ENCODE peak calls at places on chromosomes 13 and 19, in five cellular contexts. One of them, this sample, is unnamed.

GRCh38 chr13:34522818-34523217 is 419.3 kb upstream of the NBEA start:
- DNase-seq in brain microvascular endothelial cell: no peak
- DNase-seq in CD8-positive, alpha-beta memory T cell: no peak
- DNase-seq in nephron progenitor cell: no peak
- DNase-seq in Daoy: no peak
- DNase-seq in this sample: no peak

GRCh38 chr13:49606747-49607648 is 21.3 kb upstream of the ARL11 start:
- DNase-seq in brain microvascular endothelial cell: peak; percentile 88
- DNase-seq in CD8-positive, alpha-beta memory T cell: peak; percentile 71
- DNase-seq in nephron progenitor cell: peak; percentile 75
- DNase-seq in Daoy: peak; percentile 84
- DNase-seq in this sample: peak; percentile 81

GRCh38 chr13:34017231-34017630 is 199.3 kb downstream of the RFC3 start:
- DNase-seq in brain microvascular endothelial cell: no peak
- DNase-seq in CD8-positive, alpha-beta memory T cell: no peak
- DNase-seq in nephron progenitor cell: no peak
- DNase-seq in Daoy: no peak
- DNase-seq in this sample: no peak

GRCh38 chr13:79197933-79198332 is 208.1 kb downstream of the RBM26 start:
- DNase-seq in brain microvascular endothelial cell: no peak
- DNase-seq in CD8-positive, alpha-beta memory T cell: no peak
- DNase-seq in nephron progenitor cell: no peak
- DNase-seq in Daoy: no peak
- DNase-seq in this sample: no peak

GRCh38 chr13:38398810-38399493 is 49.3 kb downstream of the UFM1 start:
- DNase-seq in brain microvascular endothelial cell: peak; percentile 22
- DNase-seq in CD8-positive, alpha-beta memory T cell: no peak
- DNase-seq in nephron progenitor cell: no peak
- DNase-seq in Daoy: no peak
- DNase-seq in this sample: no peak

GRCh38 chr19:1286451-1286858 is 782 bp downstream of the EFNA2 start:
- DNase-seq in brain microvascular endothelial cell: no peak
- DNase-seq in CD8-positive, alpha-beta memory T cell: no peak
- DNase-seq in nephron progenitor cell: no peak
- DNase-seq in Daoy: no peak
- DNase-seq in this sample: no peak

GRCh38 chr13:95479706-95480105 is 72.8 kb upstream of the CLDN10 start:
- DNase-seq in brain microvascular endothelial cell: no peak
- DNase-seq in CD8-positive, alpha-beta memory T cell: no peak
- DNase-seq in nephron progenitor cell: no peak
- DNase-seq in Daoy: no peak
- DNase-seq in this sample: no peak

GRCh38 chr13:85806553-85807175 is 7.4 kb upstream of the SLITRK6 start:
- DNase-seq in brain microvascular endothelial cell: no peak
- DNase-seq in CD8-positive, alpha-beta memory T cell: no peak
- DNase-seq in nephron progenitor cell: peak; percentile 13
- DNase-seq in Daoy: peak; percentile 5
- DNase-seq in this sample: no peak

GRCh38 chr13:40568246-40568645 is 98.2 kb downstream of the FOXO1 start:
- DNase-seq in brain microvascular endothelial cell: no peak
- DNase-seq in CD8-positive, alpha-beta memory T cell: no peak
- DNase-seq in nephron progenitor cell: no peak
- DNase-seq in Daoy: no peak
- DNase-seq in this sample: no peak